ENCODE peak calls at places on chromosomes 11 and 22, in four cellular contexts. G is tibial artery, B is activated gamma-delta T cell treated with Interleukin-2 at 50 U/mL for 16 hours, J is H4. E is an unnamed sample.

GRCh38 chr11:121460941-121461514 is 8.3 kb upstream of the SORL1-AS1 start:
- DNase-seq in G (no peak), J (peak), B (no peak), E (no peak)

GRCh38 chr22:46911341-46911740 is 148.9 kb downstream of the TBC1D22A start:
- DNase-seq in J (no peak), G (no peak), B (no peak), E (no peak)

GRCh38 chr11:10454902-10455631 is at the start of gene AMPD3:
- DNase-seq in G (no peak), B (no peak), J (peak), E (peak)

GRCh38 chr22:20979243-20979809 is 2.8 kb upstream of the LZTR1 start:
- DNase-seq in G (no peak), B (peak), J (no peak), E (no peak)

GRCh38 chr11:33402066-33402465 is 144.9 kb downstream of the HIPK3 start:
- DNase-seq in B (no peak), G (no peak), J (no peak), E (no peak)

GRCh38 chr22:25113316-25113721 is 86.3 kb upstream of the CRYBB3 start:
- DNase-seq in G (no peak), J (no peak), B (no peak), E (peak)

GRCh38 chr11:112400615-112401014 is 140.0 kb upstream of the PLET1 start:
- DNase-seq in G (no peak), J (no peak), B (no peak), E (no peak)

GRCh38 chr11:66614073-66614472 is 2.4 kb upstream of the RBM14 start:
- DNase-seq in G (no peak), J (no peak), B (no peak), E (no peak)

GRCh38 chr11:128814856-128815705 is 52.0 kb downstream of the KCNJ1 start:
- DNase-seq in J (peak), B (no peak), G (peak), E (no peak)

GRCh38 chr22:41524809-41525449 is 19.3 kb downstream of the POLR3H start:
- DNase-seq in J (no peak), B (peak), G (no peak), E (no peak)

GRCh38 chr11:120254788-120255518 is 15.0 kb downstream of the POU2F3 start:
- DNase-seq in G (no peak), B (no peak), J (no peak), E (no peak)

GRCh38 chr22:36505998-36506635 is 723 bp downstream of the FOXRED2 start:
- DNase-seq in G (no peak), J (no peak), B (no peak), E (no peak)

GRCh38 chr11:118078972-118079411 is 2.1 kb downstream of the TMPRSS4 start:
- DNase-seq in B (no peak), J (no peak), G (no peak), E (no peak)

GRCh38 chr11:3359092-3359824 is 19.7 kb downstream of the ZNF195 start:
- DNase-seq in B (no peak), J (no peak), G (no peak), E (no peak)

GRCh38 chr11:72844356-72844755 is 30.1 kb downstream of the ATG16L2 start:
- DNase-seq in G (no peak), B (no peak), J (no peak), E (no peak)

GRCh38 chr22:27107824-27108223 is 450.4 kb downstream of the MIAT start:
- DNase-seq in B (no peak), G (peak), J (peak), E (peak)

GRCh38 chr22:40552070-40552469 is 84.4 kb downstream of the MRTFA start:
- DNase-seq in G (no peak), B (no peak), J (no peak), E (no peak)

GRCh38 chr11:32779131-32779530 is 15.3 kb downstream of the CCDC73 start:
- DNase-seq in G (no peak), J (no peak), B (no peak), E (no peak)

GRCh38 chr11:209275-210121 is 2.0 kb downstream of the RIC8A start:
- DNase-seq in B (no peak), G (no peak), J (no peak), E (no peak)

GRCh38 chr22:33051960-33052839 is 6.0 kb downstream of the SYN3 start:
- DNase-seq in J (no peak), B (no peak), G (no peak), E (no peak)

GRCh38 chr11:13463779-13464290 is 813 bp upstream of the BTBD10 start:
- DNase-seq in J (no peak), B (no peak), G (no peak), E (no peak)

GRCh38 chr22:29702931-29703594 is 16.7 kb upstream of the CABP7 start:
- DNase-seq in G (no peak), B (no peak), J (no peak), E (no peak)

GRCh38 chr11:37630866-37631265 is 1032.8 kb upstream of the RAG2 start:
- DNase-seq in J (no peak), G (no peak), B (no peak), E (no peak)

E was measured in RCC 7860.